ENCODE peak calls at places on chromosomes 13 and 19, in six cellular contexts. S, G, P, W, M and E are unnamed samples.

GRCh38 chr19:55641376-55642152 is 762 bp downstream of the ZNF580 start:
- DNase-seq in G (peak), M (no peak), P (no peak), S (no peak), W (no peak), E (no peak)

GRCh38 chr13:109145631-109146030 is 516.2 kb downstream of the MYO16 start:
- DNase-seq in W (no peak), M (peak), S (peak), G (peak), P (no peak), E (peak)

GRCh38 chr19:13153627-13154240 is 3.5 kb downstream of the IER2 start:
- DNase-seq in S (no peak), W (no peak), P (no peak), M (peak), G (no peak), E (no peak)

GRCh38 chr19:4099054-4099764 is 24.7 kb downstream of the MAP2K2 start:
- DNase-seq in P (no peak), W (no peak), S (no peak), G (no peak), M (peak), E (no peak)

GRCh38 chr13:33509642-33510229 is 224.2 kb upstream of the STARD13 start:
- DNase-seq in M (no peak), S (no peak), P (no peak), W (no peak), G (no peak), E (peak)

GRCh38 chr19:45542234-45542668 is 35.0 kb downstream of the VASP start:
- DNase-seq in W (no peak), S (peak), M (no peak), P (no peak), G (no peak), E (no peak)

GRCh38 chr13:95418946-95419345 is 117.7 kb upstream of the ABCC4 start:
- DNase-seq in G (no peak), W (no peak), M (no peak), P (no peak), S (no peak), E (peak)

GRCh38 chr19:7069904-7070226 is 362 bp downstream of the ZNF557 start:
- DNase-seq in S (no peak), P (no peak), W (no peak), M (no peak), G (no peak), E (no peak)

GRCh38 chr19:41734585-41734984 is 20.7 kb upstream of the CEACAM6 start:
- DNase-seq in W (no peak), P (no peak), S (no peak), M (no peak), G (no peak), E (no peak)

GRCh38 chr19:31438401-31439269 is 89.4 kb upstream of the TSHZ3 start:
- DNase-seq in S (no peak), P (no peak), G (no peak), M (no peak), W (peak), E (no peak)

GRCh38 chr13:112059457-112060317 is 7.3 kb upstream of the SOX1 start:
- DNase-seq in P (no peak), M (no peak), W (no peak), S (no peak), G (no peak), E (no peak)

GRCh38 chr19:14300281-14300680 is 81.0 kb upstream of the ADGRE5 start:
- DNase-seq in M (no peak), P (no peak), W (no peak), G (no peak), S (no peak), E (no peak)

GRCh38 chr13:43357435-43358065 is 334.2 kb downstream of the DNAJC15 start:
- DNase-seq in S (no peak), P (no peak), G (no peak), M (no peak), W (no peak), E (no peak)

GRCh38 chr13:83895994-83896580 is 13.8 kb upstream of the SLITRK1 start:
- DNase-seq in S (no peak), M (no peak), W (no peak), P (no peak), G (no peak), E (no peak)
- TF ChIP-seq GABPA in S (no peak), M (no peak), W (no peak), P (no peak), G (no peak), E (no peak)

GRCh38 chr13:100088648-100089601 is at the start of gene PCCA:
- DNase-seq in S (peak), P (peak), M (peak), G (peak), W (peak), E (no peak)
- TF ChIP-seq CTCF in S (peak), P (no peak), M (no peak), G (no peak), W (no peak), E (no peak)

GRCh38 chr19:19900124-19900523 is 622 bp upstream of the ZNF93 start:
- DNase-seq in S (no peak), G (peak), P (no peak), W (no peak), M (peak), E (peak)
- H3K27ac ChIP-seq in S (no peak), G (peak), P (peak), W (peak), M (peak), E (peak)

GRCh38 chr13:91722267-91722884 is 324.0 kb downstream of the GPC5 start:
- DNase-seq in P (no peak), G (peak), S (no peak), W (no peak), M (peak), E (no peak)
- TF ChIP-seq GABPA in P (no peak), G (no peak), S (no peak), W (no peak), M (no peak), E (no peak)